ENCODE peak calls at places on chromosomes 12 and 14, in seven cellular contexts. F is GM23248; O is fibroblast of the aortic adventitia; C is activated CD8-positive, alpha-beta memory T cell treated with anti-CD3 and anti-CD28 coated beads, Interleukin-2, amount 50 U/mL, for 4 hours; B is ACHN; D is stimulated activated CD4-positive, alpha-beta T cell treated with anti-CD3 and anti-CD28 coated beads, Interleukin-2, amount 100 ng/mL, for 24 hours; W is mucosa of gallbladder. Y is an unnamed sample.
A peak's percentile ranks its signal among the peaks of the same experiment; 100 is the strongest.

GRCh38 chr12:50283924-50284236 is 560 bp upstream of the LIMA1 start:
- DNase-seq in F (peak; percentile 60), O (peak; percentile 60), C (no peak), B (peak; percentile 13), D (peak; percentile 10), W (no peak), Y (no peak)

GRCh38 chr12:15304296-15304695 is 18.0 kb upstream of the PTPRO start:
- DNase-seq in F (no peak), O (no peak), C (no peak), B (no peak), D (no peak), W (no peak), Y (no peak)

GRCh38 chr14:22561661-22562579 is 27.1 kb downstream of the DAD1 start:
- DNase-seq in F (no peak), O (no peak), C (peak; percentile 71), B (no peak), D (peak; percentile 66), W (no peak), Y (peak; percentile 91)

GRCh38 chr12:131132118-131132892 is 178.6 kb downstream of the ADGRD1 start:
- DNase-seq in F (peak; percentile 85), O (peak; percentile 51), C (peak; percentile 79), B (peak; percentile 80), D (peak; percentile 86), W (peak; percentile 56), Y (peak; percentile 36)

GRCh38 chr12:8860165-8860961 is 37.9 kb downstream of the A2ML1 start:
- DNase-seq in F (peak; percentile 65), O (peak; percentile 72), C (peak; percentile 22), B (peak; percentile 71), D (peak; percentile 37), W (peak; percentile 56), Y (no peak)

GRCh38 chr12:1351926-1352325 is 242.5 kb downstream of the FBXL14 start:
- DNase-seq in F (peak; percentile 58), O (no peak), C (no peak), B (no peak), D (no peak), W (no peak), Y (no peak)

GRCh38 chr14:99424306-99424877 is 56.3 kb downstream of the SETD3 start:
- DNase-seq in F (no peak), O (no peak), C (no peak), B (no peak), D (no peak), W (no peak), Y (no peak)

GRCh38 chr14:63949696-63950095 is 96.9 kb downstream of the SYNE2 start:
- DNase-seq in F (peak; percentile 33), O (no peak), C (no peak), B (no peak), D (no peak), W (no peak), Y (no peak)

GRCh38 chr12:66647034-66647691 is 31.7 kb downstream of the GRIP1 start:
- DNase-seq in F (peak; percentile 94), O (peak; percentile 86), C (no peak), B (peak; percentile 100), D (no peak), W (no peak), Y (no peak)

Y was measured in upper lobe of left lung.